ENCODE peak calls at places on chromosomes 13 and 19, in ten cellular contexts. U, E, Z, H, M, N, W, O, D and L are unnamed samples.

GRCh38 chr13:60838581-60838980 is 441.6 kb downstream of the TDRD3 start:
- DNase-seq in Z (no peak), W (no peak), U (peak), N (peak), M (no peak), O (no peak), D (no peak), E (no peak), H (no peak), L (no peak)

GRCh38 chr13:48156466-48156865 is 61.6 kb upstream of the MED4 start:
- DNase-seq in H (peak), M (no peak), U (no peak), E (no peak), D (no peak), N (no peak), W (peak), O (peak), Z (peak), L (peak)

GRCh38 chr13:43354147-43354945 is 331.0 kb downstream of the DNAJC15 start:
- DNase-seq in E (no peak), Z (no peak), M (no peak), H (no peak), W (no peak), D (no peak), N (peak), U (no peak), O (no peak), L (no peak)

GRCh38 chr13:73874460-73874859 is 259.7 kb downstream of the KLF12 start:
- DNase-seq in W (no peak), Z (no peak), E (no peak), O (no peak), U (no peak), D (no peak), N (no peak), M (no peak), H (no peak), L (no peak)

GRCh38 chr19:51158474-51159129 is 16.5 kb downstream of the SIGLEC7 start:
- DNase-seq in Z (peak), M (no peak), W (peak), U (no peak), H (peak), D (peak), N (peak), O (peak), E (no peak), L (peak)

GRCh38 chr13:99322297-99323103 is 15.3 kb upstream of the GPR183 start:
- DNase-seq in D (no peak), U (peak), O (no peak), N (peak), M (peak), Z (no peak), W (peak), E (peak), H (no peak), L (no peak)

GRCh38 chr19:39407644-39408391 is 1.2 kb downstream of the ZFP36 start:
- DNase-seq in U (no peak), N (peak), D (peak), E (no peak), W (peak), M (no peak), H (peak), O (no peak), Z (peak), L (peak)

GRCh38 chr13:43272866-43273265 is 249.5 kb downstream of the DNAJC15 start:
- DNase-seq in O (no peak), M (no peak), Z (no peak), U (no peak), D (no peak), W (no peak), N (no peak), E (no peak), H (no peak), L (no peak)

GRCh38 chr13:78993792-78994191 is 334.8 kb upstream of the OBI1 start:
- DNase-seq in W (no peak), E (no peak), U (no peak), D (no peak), N (no peak), Z (no peak), M (no peak), H (no peak), O (no peak), L (no peak)

GRCh38 chr13:34352958-34353357 is 535.0 kb downstream of the RFC3 start:
- DNase-seq in W (no peak), O (no peak), Z (no peak), H (no peak), D (no peak), U (no peak), M (no peak), E (no peak), N (no peak), L (no peak)

GRCh38 chr13:29924482-29924884 is 74.1 kb upstream of the UBL3 start:
- DNase-seq in W (no peak), Z (no peak), H (no peak), D (no peak), M (peak), O (no peak), U (no peak), N (peak), E (peak), L (no peak)

GRCh38 chr19:37920591-37921450 is 13.8 kb downstream of the SIPA1L3 start:
- DNase-seq in W (no peak), D (no peak), N (no peak), E (no peak), M (no peak), H (no peak), Z (no peak), O (no peak), U (no peak), L (no peak)

GRCh38 chr19:10835089-10835753 is 791 bp downstream of the TMED1 start:
- DNase-seq in N (no peak), D (no peak), U (no peak), W (no peak), E (no peak), O (no peak), H (no peak), M (no peak), Z (no peak), L (no peak)

GRCh38 chr19:10294368-10294697 is 4.6 kb downstream of the ICAM5 start:
- DNase-seq in M (no peak), Z (no peak), D (no peak), O (no peak), H (no peak), E (no peak), W (no peak), N (no peak), U (no peak), L (no peak)

GRCh38 chr13:94968757-94969086 is 256.4 kb upstream of the SOX21 start:
- DNase-seq in N (no peak), Z (no peak), W (no peak), U (no peak), E (no peak), O (no peak), D (no peak), M (no peak), H (no peak), L (no peak)

GRCh38 chr13:66922444-66922843 is 307.7 kb downstream of the PCDH9 start:
- DNase-seq in M (no peak), O (no peak), N (peak), E (no peak), H (no peak), D (no peak), U (no peak), Z (no peak), W (no peak), L (no peak)

GRCh38 chr13:31154939-31155338 is 6.8 kb downstream of the HSPH1 start:
- DNase-seq in W (no peak), E (no peak), Z (no peak), H (no peak), M (no peak), O (no peak), U (no peak), N (no peak), D (no peak), L (no peak)

GRCh38 chr13:33403807-33404362 is 118.3 kb upstream of the STARD13 start:
- DNase-seq in O (no peak), M (no peak), N (no peak), H (no peak), E (no peak), D (no peak), Z (no peak), U (no peak), W (no peak), L (no peak)

GRCh38 chr19:10260141-10260584 is 8.1 kb downstream of the MRPL4 start:
- DNase-seq in E (no peak), M (peak), N (no peak), Z (peak), D (no peak), W (no peak), U (no peak), O (peak), H (no peak), L (no peak)

GRCh38 chr19:31350693-31351211 is 1.5 kb upstream of the TSHZ3 start:
- DNase-seq in Z (no peak), U (no peak), N (peak), D (peak), W (peak), M (peak), E (no peak), H (no peak), O (no peak), L (no peak)

GRCh38 chr19:18100710-18101109 is 3.1 kb downstream of the MAST3 start:
- DNase-seq in Z (no peak), O (no peak), N (no peak), H (no peak), U (no peak), W (no peak), M (no peak), E (no peak), D (no peak), L (no peak)